ENCODE peak calls at places on chromosomes 5 and 9, in eight cellular contexts. G is endothelial cell; B is A673; P is IMR-90; Y is GM12865; L is Calu3; X is upper lobe of left lung; R is CD8-positive, alpha-beta T cell. V is an unnamed sample.

GRCh38 chr9:21605489-21605931 is 123.4 kb upstream of the IFNE start:
- DNase-seq in B (no peak), X (no peak), L (no peak), P (peak), R (no peak), G (no peak), Y (no peak), V (no peak)

GRCh38 chr9:13688990-13689600 is 409.6 kb upstream of the MPDZ start:
- DNase-seq in L (peak), G (peak), P (no peak), Y (no peak), X (no peak), B (peak), R (no peak), V (no peak)

GRCh38 chr5:28808967-28809810 is 1770.8 kb upstream of the CDH9 start:
- DNase-seq in B (no peak), P (no peak), R (no peak), Y (no peak), G (no peak), X (no peak), L (no peak), V (no peak)

GRCh38 chr5:135312255-135312935 is 86.6 kb downstream of the MACROH2A1 start:
- DNase-seq in Y (no peak), X (no peak), R (no peak), B (no peak), L (no peak), G (no peak), P (peak), V (no peak)

GRCh38 chr5:113202904-113203716 is 226.5 kb downstream of the DCP2 start:
- DNase-seq in P (peak), X (no peak), B (no peak), L (peak), Y (no peak), R (no peak), G (no peak), V (no peak)

GRCh38 chr5:130710596-130710995 is 454.5 kb downstream of the HINT1 start:
- DNase-seq in R (no peak), B (no peak), P (no peak), Y (no peak), L (peak), G (peak), X (no peak), V (no peak)

GRCh38 chr5:66840527-66841013 is 244.4 kb downstream of the MAST4 start:
- DNase-seq in P (no peak), B (no peak), Y (peak), X (no peak), R (no peak), L (no peak), G (no peak), V (no peak)

GRCh38 chr9:125908138-125908537 is 161.0 kb downstream of the PBX3 start:
- DNase-seq in R (no peak), X (no peak), P (no peak), B (no peak), L (no peak), Y (no peak), G (no peak), V (no peak)

GRCh38 chr5:318341-318897 is 3.1 kb upstream of the AHRR start:
- DNase-seq in L (no peak), P (peak), B (peak), Y (no peak), G (no peak), R (no peak), X (no peak), V (peak)

GRCh38 chr5:44603496-44604272 is 205.1 kb upstream of the MRPS30 start:
- DNase-seq in L (no peak), X (no peak), R (no peak), P (no peak), B (peak), Y (peak), G (peak), V (no peak)

GRCh38 chr5:120297621-120298020 is 166.5 kb upstream of the PRR16 start:
- DNase-seq in P (peak), R (no peak), G (no peak), B (no peak), L (no peak), Y (no peak), X (no peak), V (no peak)

GRCh38 chr5:97635553-97635952 is 452.5 kb upstream of the RIOK2 start:
- DNase-seq in L (no peak), X (no peak), R (no peak), P (no peak), B (no peak), Y (peak), G (no peak), V (no peak)

GRCh38 chr9:136441191-136441680 is 1.6 kb upstream of the INPP5E start:
- DNase-seq in X (no peak), G (no peak), P (peak), R (no peak), Y (no peak), L (no peak), B (no peak), V (no peak)

GRCh38 chr5:96702503-96703383 is 40.6 kb downstream of the CAST start:
- DNase-seq in P (peak), B (peak), G (peak), R (peak), Y (peak), L (peak), X (peak), V (peak)

GRCh38 chr9:121924700-121925099 is 168.4 kb downstream of the TTLL11 start:
- DNase-seq in G (no peak), Y (no peak), L (no peak), B (peak), P (no peak), X (no peak), R (no peak), V (no peak)

GRCh38 chr9:116327702-116328440 is 174.3 kb downstream of the PAPPA start:
- DNase-seq in X (no peak), B (no peak), L (no peak), P (peak), R (no peak), G (no peak), Y (no peak), V (no peak)

GRCh38 chr5:135493406-135494180 is 41.4 kb upstream of the TIFAB start:
- DNase-seq in X (no peak), B (no peak), G (no peak), Y (no peak), P (peak), R (no peak), L (no peak), V (no peak)

GRCh38 chr9:111533099-111533785 is 8.3 kb downstream of the ZNF483 start:
- DNase-seq in Y (no peak), X (no peak), L (no peak), P (peak), B (no peak), G (no peak), R (no peak), V (no peak)

GRCh38 chr5:56191646-56192045 is 41.5 kb downstream of the ANKRD55 start:
- DNase-seq in R (no peak), L (no peak), G (no peak), B (no peak), X (no peak), Y (no peak), P (no peak), V (no peak)

GRCh38 chr5:174311531-174312269 is 266.2 kb downstream of the NSG2 start:
- DNase-seq in Y (peak), P (peak), G (peak), X (peak), R (peak), L (peak), B (peak), V (peak)

GRCh38 chr5:17947029-17947428 is 312.8 kb downstream of the TAF11L14 start:
- DNase-seq in Y (no peak), X (no peak), G (no peak), R (no peak), P (no peak), L (no peak), B (no peak), V (no peak)

GRCh38 chr5:17952231-17952630 is 318.0 kb downstream of the TAF11L14 start:
- DNase-seq in P (no peak), Y (no peak), B (no peak), G (no peak), X (no peak), R (no peak), L (no peak), V (no peak)

DNA sequence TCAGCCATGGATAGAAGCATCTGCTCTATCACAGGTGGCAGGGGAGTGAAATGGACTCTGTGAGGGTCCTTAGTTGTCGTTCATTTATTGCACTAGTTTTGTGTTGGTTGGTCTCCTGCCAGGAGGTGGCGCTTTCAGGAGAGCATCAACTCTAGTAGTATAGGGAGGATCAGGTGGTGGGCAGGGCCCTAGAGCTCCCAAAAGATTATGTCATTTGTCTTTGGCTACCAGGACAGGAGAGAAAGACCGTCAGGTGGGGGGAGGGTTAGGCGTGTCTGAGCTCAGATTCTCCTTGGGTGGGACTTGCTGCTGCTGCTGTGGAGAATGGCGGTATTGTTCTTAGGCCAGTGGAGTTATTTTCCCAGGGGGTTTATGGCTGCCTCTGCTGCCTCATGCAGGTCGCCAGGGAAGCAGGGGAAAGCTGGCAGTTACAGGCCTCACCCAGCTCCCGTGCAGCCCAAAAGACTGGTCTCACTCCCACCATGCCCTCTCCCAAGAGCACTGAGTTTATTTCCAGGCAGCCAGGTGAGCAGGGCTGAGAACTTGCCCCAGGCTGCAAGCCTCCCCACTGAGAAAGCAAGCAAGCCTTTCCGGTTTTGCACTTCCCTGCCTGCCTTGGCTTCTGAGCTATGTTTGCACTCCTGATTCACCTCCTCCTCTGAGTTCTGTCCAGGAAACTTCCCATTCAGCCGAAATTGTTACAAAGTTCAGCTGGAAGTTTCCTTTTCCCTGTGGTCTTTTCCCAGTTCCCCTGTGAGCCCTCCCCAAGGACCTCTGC is 317.3 kb downstream of the TAF11L14 start:
- DNase-seq in R (no peak), B (peak), G (peak), L (no peak), P (no peak), Y (peak), X (no peak), V (no peak)
- TF ChIP-seq CTCF in R (no peak), B (peak), G (no peak), L (no peak), P (no peak), Y (no peak), X (no peak), V (no peak)

GRCh38 chr5:104512063-104512798 is 949.6 kb upstream of the NUDT12 start:
- DNase-seq in Y (no peak), R (no peak), X (no peak), B (no peak), G (no peak), P (no peak), L (no peak), V (no peak)
- TF ChIP-seq CTCF in Y (no peak), R (no peak), X (no peak), B (no peak), G (no peak), P (no peak), L (no peak), V (no peak)

GRCh38 chr5:93791520-93791972 is 50.1 kb upstream of the POU5F2 start:
- DNase-seq in Y (no peak), X (no peak), L (no peak), B (peak), P (peak), G (peak), R (no peak), V (no peak)
- TF ChIP-seq CTCF in Y (no peak), X (no peak), L (no peak), B (no peak), P (no peak), G (no peak), R (no peak), V (peak)

DNA sequence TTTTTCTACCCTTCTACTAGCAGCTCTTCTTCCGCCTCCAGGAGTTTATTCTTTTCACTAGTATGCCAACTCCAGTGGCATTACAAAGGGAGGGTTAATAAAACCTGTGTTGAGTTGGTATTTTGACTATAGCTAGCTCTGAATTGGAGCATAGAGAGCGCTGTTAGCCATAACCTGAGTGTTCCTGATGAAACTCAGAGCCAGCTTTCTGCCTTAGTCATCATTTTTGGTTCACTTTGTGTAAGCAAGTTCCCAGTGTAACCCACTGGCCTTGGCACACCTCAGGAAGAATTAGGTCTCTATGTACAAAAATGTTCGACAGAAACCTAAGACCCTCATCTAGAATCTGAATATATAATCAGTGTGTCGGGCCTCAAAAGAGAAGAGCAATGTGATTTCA is 238.9 kb downstream of the NR3C1 start:
- DNase-seq in G (no peak), B (no peak), X (no peak), P (peak), R (no peak), L (no peak), Y (peak), V (no peak)
- TF ChIP-seq CTCF in G (no peak), B (no peak), X (no peak), P (no peak), R (no peak), L (no peak), Y (no peak), V (no peak)

GRCh38 chr5:105506692-105507277 is 1944.2 kb upstream of the NUDT12 start:
- DNase-seq in P (peak), Y (peak), R (no peak), L (peak), G (peak), X (no peak), B (peak), V (no peak)
- TF ChIP-seq CTCF in P (no peak), Y (peak), R (no peak), L (peak), G (peak), X (no peak), B (peak), V (peak)

DNA sequence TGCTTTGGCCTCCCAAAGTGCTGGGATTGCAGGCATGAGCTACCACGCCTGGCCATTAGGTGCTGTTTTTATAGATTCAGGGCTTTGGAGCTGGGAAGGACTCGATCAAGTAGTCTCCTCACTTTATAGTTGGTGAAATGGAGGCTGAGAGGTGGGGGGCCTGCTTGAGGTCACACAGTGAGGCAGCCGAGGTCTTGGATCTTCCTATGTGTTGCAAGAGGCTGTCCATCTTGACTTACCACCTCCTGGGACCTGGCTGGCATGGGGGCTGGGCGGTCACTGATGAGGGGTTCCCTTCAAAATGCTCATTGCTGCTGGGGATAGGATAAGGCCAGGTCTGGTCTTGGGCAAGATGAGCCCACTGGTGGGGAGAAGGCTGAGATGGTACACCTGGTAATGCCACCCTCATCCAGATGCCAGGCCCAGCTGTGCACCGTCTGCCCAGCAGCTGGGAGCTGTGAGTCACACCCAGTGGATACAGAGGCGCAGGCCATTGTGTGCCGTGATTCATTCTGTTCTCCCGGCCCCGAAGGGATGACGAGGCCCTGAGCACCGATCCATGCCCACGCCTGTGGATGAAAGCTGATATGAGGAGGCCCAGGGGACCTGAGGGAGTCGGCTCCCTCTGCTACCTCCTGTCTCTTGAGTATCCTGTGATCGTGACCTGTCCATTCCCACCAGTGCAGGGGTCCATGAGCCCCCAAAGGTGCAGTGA is 10.5 kb upstream of the NDST1 start:
- DNase-seq in X (peak), L (peak), R (no peak), B (peak), P (peak), Y (no peak), G (no peak), V (no peak)
- TF ChIP-seq CTCF in X (no peak), L (no peak), R (no peak), B (no peak), P (no peak), Y (no peak), G (no peak), V (no peak)

GRCh38 chr9:23322392-23322791 is 503.6 kb downstream of the ELAVL2 start:
- DNase-seq in P (peak), B (no peak), G (no peak), Y (no peak), R (no peak), L (peak), X (no peak), V (no peak)
- TF ChIP-seq CTCF in P (peak), B (no peak), G (peak), Y (no peak), R (no peak), L (no peak), X (no peak), V (no peak)

GRCh38 chr9:73079326-73079725 is 72.3 kb upstream of the ANXA1 start:
- DNase-seq in L (peak), X (no peak), P (no peak), R (no peak), B (no peak), Y (no peak), G (no peak), V (no peak)
- TF ChIP-seq CTCF in L (no peak), X (no peak), P (no peak), R (no peak), B (no peak), Y (no peak), G (no peak), V (peak)

GRCh38 chr5:10489810-10490426 is 48.2 kb downstream of the ROPN1L start:
- DNase-seq in G (no peak), Y (peak), R (peak), P (peak), X (no peak), B (no peak), L (no peak), V (no peak)

GRCh38 chr5:10488144-10488543 is 46.5 kb downstream of the ROPN1L start:
- DNase-seq in X (no peak), R (no peak), B (no peak), L (no peak), P (no peak), Y (no peak), G (no peak), V (no peak)

GRCh38 chr5:10491673-10492026 is 50.0 kb downstream of the ROPN1L start:
- DNase-seq in X (no peak), P (no peak), Y (no peak), B (no peak), G (no peak), L (no peak), R (no peak), V (no peak)

GRCh38 chr5:10493884-10494283 is 52.2 kb downstream of the ROPN1L start:
- DNase-seq in Y (peak), X (no peak), R (no peak), L (no peak), P (no peak), B (no peak), G (no peak), V (no peak)

DNA sequence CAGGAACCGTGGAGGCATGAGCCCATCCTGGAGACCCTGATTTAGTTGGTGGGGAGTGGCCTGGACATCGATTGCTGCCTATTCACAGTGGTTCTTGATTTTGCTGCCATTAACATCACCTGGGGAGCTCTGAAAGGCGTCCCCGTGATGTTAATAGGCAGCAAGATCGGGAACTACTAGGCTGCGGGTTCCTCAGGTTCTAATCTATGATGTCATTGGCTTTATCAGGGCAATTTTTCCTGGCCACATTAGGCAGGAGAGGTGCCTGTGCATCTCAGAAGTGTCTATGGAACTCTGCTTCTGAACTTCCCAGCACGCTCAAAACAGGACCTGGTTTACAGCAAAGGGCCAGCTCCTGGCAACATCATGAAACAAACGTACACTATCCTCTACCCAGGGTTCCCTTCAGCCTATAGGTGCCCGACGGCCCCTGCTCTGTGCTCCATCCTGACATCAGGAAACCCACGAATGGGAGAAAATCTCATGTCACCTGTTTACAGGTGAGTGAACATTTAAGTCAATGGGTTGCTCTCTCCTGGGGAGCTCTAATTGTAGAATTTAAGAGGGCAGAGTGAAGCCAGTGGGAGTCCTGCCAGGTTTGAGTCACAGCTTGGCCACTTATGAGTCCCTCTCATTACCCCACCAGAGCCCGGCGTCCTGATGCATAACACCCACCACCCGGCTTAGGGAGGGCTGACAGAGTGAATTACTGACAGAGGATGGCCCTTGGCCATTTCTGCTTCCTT is 49.4 kb downstream of the ROPN1L start:
- DNase-seq in R (no peak), P (no peak), X (no peak), B (no peak), G (no peak), Y (no peak), L (no peak), V (no peak)
- TF ChIP-seq CTCF in R (no peak), P (no peak), X (no peak), B (no peak), G (no peak), Y (no peak), L (no peak), V (no peak)

GRCh38 chr5:154784856-154785255 is 29.7 kb downstream of the LARP1 start:
- DNase-seq in G (no peak), P (no peak), Y (peak), B (no peak), R (no peak), X (no peak), L (no peak), V (no peak)
- TF ChIP-seq CTCF in G (no peak), P (no peak), Y (no peak), B (no peak), R (no peak), X (no peak), L (no peak), V (no peak)